ENCODE peak calls at places on chromosomes 16 and 17, in five cellular contexts. L, W, G, U and A are unnamed samples.

GRCh38 chr16:55151901-55152300 is 172.1 kb upstream of the IRX6 start:
- DNase-seq in G (no peak), W (no peak), U (no peak), L (no peak), A (no peak)

GRCh38 chr16:901149-901548 is 69.6 kb downstream of the LMF1 start:
- DNase-seq in U (no peak), L (no peak), W (no peak), G (no peak), A (no peak)

GRCh38 chr16:15141586-15141985 is 47.5 kb upstream of the RRN3 start:
- DNase-seq in L (no peak), U (no peak), W (no peak), G (no peak), A (no peak)

GRCh38 chr17:57305918-57306317 is 49.6 kb downstream of the MSI2 start:
- DNase-seq in L (no peak), G (no peak), W (no peak), U (no peak), A (no peak)

GRCh38 chr17:81044764-81045589 is 10.0 kb downstream of the BAIAP2 start:
- DNase-seq in G (peak; percentile 52), W (peak; percentile 85), U (no peak), L (peak; percentile 75), A (peak; percentile 89)

GRCh38 chr17:80063815-80064585 is 27.6 kb downstream of the CCDC40 start:
- DNase-seq in G (peak; percentile 63), W (peak; percentile 87), L (peak; percentile 39), U (no peak), A (no peak)

GRCh38 chr17:46046957-46047356 is 47.9 kb downstream of the STH start:
- DNase-seq in G (no peak), U (no peak), L (no peak), W (peak; percentile 23), A (no peak)

GRCh38 chr17:27078296-27078695 is 215.6 kb upstream of the WSB1 start:
- DNase-seq in U (no peak), L (no peak), W (no peak), G (no peak), A (no peak)

GRCh38 chr16:89422527-89422904 is 67.8 kb downstream of the ANKRD11 start:
- DNase-seq in U (no peak), W (no peak), G (peak; percentile 35), L (no peak), A (no peak)

GRCh38 chr17:38897176-38897575 is 27.3 kb downstream of the LASP1 start:
- DNase-seq in U (no peak), G (no peak), L (no peak), W (peak; percentile 48), A (peak; percentile 89)

GRCh38 chr16:58510776-58511628 is 4.3 kb upstream of the SETD6 start:
- DNase-seq in W (no peak), U (no peak), L (no peak), G (no peak), A (no peak)

GRCh38 chr17:11823862-11824261 is 173.4 kb downstream of the ZNF18 start:
- DNase-seq in W (no peak), G (no peak), U (no peak), L (no peak), A (no peak)

GRCh38 chr16:81797443-81797842 is 18.4 kb downstream of the PLCG2 start:
- DNase-seq in W (peak; percentile 30), G (no peak), L (no peak), U (no peak), A (no peak)

GRCh38 chr17:68972119-68972704 is 17.0 kb upstream of the ABCA8 start:
- DNase-seq in L (peak; percentile 47), U (no peak), G (peak; percentile 39), W (peak; percentile 46), A (no peak)

GRCh38 chr17:44587339-44587738 is 30.1 kb downstream of the FZD2 start:
- DNase-seq in L (peak; percentile 87), G (peak; percentile 88), W (peak; percentile 92), U (no peak), A (peak; percentile 39)

GRCh38 chr16:23999663-24000062 is 163.9 kb downstream of the PRKCB start:
- DNase-seq in U (no peak), W (no peak), G (no peak), L (no peak), A (no peak)

GRCh38 chr16:5003211-5003610 is 30.5 kb downstream of the NAGPA start:
- DNase-seq in U (no peak), W (no peak), L (no peak), G (no peak), A (no peak)

GRCh38 chr16:83356266-83356665 is 451.5 kb upstream of the HSBP1 start:
- DNase-seq in W (peak; percentile 41), L (peak; percentile 86), U (no peak), G (peak; percentile 29), A (no peak)

GRCh38 chr16:4660454-4661007 is 32.8 kb upstream of the NUDT16L1 start:
- DNase-seq in L (peak; percentile 66), U (peak; percentile 27), G (no peak), W (no peak), A (peak; percentile 51)

GRCh38 chr17:38742431-38743308 is 5.5 kb downstream of the PCGF2 start:
- DNase-seq in G (no peak), W (peak; percentile 83), L (peak; percentile 86), U (no peak), A (no peak)

DNA sequence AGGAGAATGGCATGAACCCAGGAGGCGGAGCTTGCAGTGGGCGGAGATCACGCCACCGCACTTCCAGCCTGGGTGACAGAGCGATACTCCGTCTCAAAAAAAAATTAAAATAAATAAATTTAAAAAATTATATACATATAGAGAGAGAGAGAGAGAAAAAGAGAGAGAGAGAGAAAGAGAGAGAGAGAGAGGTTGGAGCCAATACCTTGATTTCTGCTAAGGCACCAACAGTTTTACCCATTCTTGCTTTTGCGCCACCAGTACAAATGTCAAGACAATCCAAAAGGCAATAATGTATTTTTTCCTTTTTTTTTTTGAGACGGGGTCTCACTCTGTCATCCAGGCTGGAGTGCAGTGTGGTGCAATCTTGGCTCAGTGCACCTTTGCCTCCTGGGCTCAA is 17.2 kb downstream of the BRIP1 start:
- DNase-seq in G (no peak), W (no peak), U (no peak), L (no peak), A (no peak)
- H3K36me3 ChIP-seq in G (peaks cover 86% of the 10 kb centered on the region), W (no peaks in the 10 kb centered on the region), U (no peaks in the 10 kb centered on the region), L (no peaks in the 10 kb centered on the region), A (no peaks in the 10 kb centered on the region)

GRCh38 chr17:8189711-8190477 is at the start of gene BORCS6:
- DNase-seq in U (peak; percentile 91), G (peak; percentile 93), L (peak; percentile 98), W (peak; percentile 99), A (peak; percentile 97)
- H3K4me3 ChIP-seq in U (peak within 1 kb of the TSS; percentile 98), G (peak within 1 kb of the TSS; percentile 72), L (peak within 1 kb of the TSS; percentile 81), W (peak within 1 kb of the TSS; percentile 87), A (peak within 1 kb of the TSS; percentile 83)

DNA sequence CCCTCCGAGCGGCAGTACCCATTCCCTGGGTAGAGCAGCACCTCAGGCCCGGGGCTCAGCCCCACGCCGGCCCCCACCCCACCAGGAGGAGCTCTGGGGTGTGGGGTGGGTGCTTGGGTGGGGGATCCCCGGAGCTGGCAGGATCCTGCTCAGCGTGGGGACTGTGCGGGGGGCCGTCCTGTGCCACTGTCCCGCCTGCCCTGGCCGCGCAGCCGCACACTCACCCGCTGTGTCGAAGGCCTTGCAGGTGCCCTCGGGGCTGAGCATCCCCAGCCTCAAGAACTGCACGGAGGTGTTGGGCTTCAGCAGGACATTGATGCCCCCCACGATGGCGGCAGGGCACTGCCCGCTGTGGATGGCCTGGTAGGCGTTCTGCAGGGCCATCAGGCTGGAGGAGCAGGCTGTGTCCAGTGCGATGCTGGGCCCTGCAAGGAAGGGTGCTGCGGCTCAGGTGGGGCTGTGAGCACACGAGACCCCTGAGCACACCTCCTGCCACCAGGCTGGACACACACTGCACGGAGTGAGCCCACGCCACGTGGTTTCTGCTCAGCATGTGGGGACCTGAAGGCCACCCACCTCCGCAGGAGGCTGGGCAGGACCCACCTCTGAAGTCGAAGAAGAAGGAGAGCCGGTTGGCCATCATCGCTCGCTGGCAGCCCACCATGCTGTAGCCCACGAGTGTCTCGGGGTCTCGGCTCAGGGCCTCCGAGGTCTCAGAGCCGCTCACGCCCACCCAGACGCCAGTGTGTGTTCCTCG is 4.9 kb downstream of the FASN start:
- DNase-seq in U (no peak), G (no peak), W (no peak), L (no peak), A (peak; percentile 11)
- H3K36me3 ChIP-seq in U (peaks cover 28% of the 10 kb centered on the region), G (peaks cover 93% of the 10 kb centered on the region), W (no peaks in the 10 kb centered on the region), L (no peaks in the 10 kb centered on the region), A (peaks cover 80% of the 10 kb centered on the region)

GRCh38 chr16:30184430-30185140 is 1.2 kb downstream of the CORO1A start:
- DNase-seq in U (peak; percentile 44), L (no peak), W (no peak), G (no peak), A (peak; percentile 28)
- H3K4me3 ChIP-seq in U (peak overlapping the region; percentile 97), L (no peak overlapping the region), W (peak overlapping the region; percentile 72), G (no peak overlapping the region), A (peak overlapping the region; percentile 75)

GRCh38 chr16:11699234-11699894 is 31.1 kb downstream of the SNN start:
- DNase-seq in L (no peak), G (no peak), W (no peak), U (no peak), A (no peak)
- H3K36me3 ChIP-seq in L (no peaks in the 10 kb centered on the region), G (peaks cover 59% of the 10 kb centered on the region), W (no peaks in the 10 kb centered on the region), U (peaks cover 28% of the 10 kb centered on the region), A (peaks cover 62% of the 10 kb centered on the region)

GRCh38 chr17:13993106-13993505 is 76.2 kb upstream of the COX10 start:
- DNase-seq in U (no peak), L (no peak), G (no peak), W (no peak), A (no peak)
- H3K4me3 ChIP-seq in U (no peak overlapping the region), L (no peak overlapping the region), G (no peak overlapping the region), W (no peak overlapping the region), A (no peak overlapping the region)